ENCODE peak calls at places on chromosomes 5 and 9, in ten cellular contexts. E is CD8-positive, alpha-beta T cell; U is brain microvascular endothelial cell; Z is CD4-positive, alpha-beta memory T cell; A is dorsolateral prefrontal cortex; F is Peyer's patch; H is tibial artery; X is body of pancreas; W is Panc1; S is uterus. B is an unnamed sample.

GRCh38 chr5:167096816-167097215 is 1194.6 kb upstream of the WWC1 start:
- DNase-seq in H (no peak), W (no peak), E (no peak), F (no peak), X (no peak), U (no peak), A (no peak), Z (no peak), S (no peak), B (no peak)

GRCh38 chr9:137828527-137829259 is 48.9 kb upstream of the CACNA1B start:
- DNase-seq in F (no peak), Z (no peak), H (no peak), U (no peak), X (no peak), E (no peak), S (no peak), A (no peak), W (no peak), B (no peak)

GRCh38 chr5:145925353-145925752 is 11.0 kb upstream of the SH3RF2 start:
- DNase-seq in A (no peak), X (no peak), Z (no peak), W (no peak), F (no peak), H (no peak), U (peak; percentile 74), E (no peak), S (no peak), B (no peak)

GRCh38 chr5:83473344-83474169 is 2.0 kb downstream of the VCAN start:
- DNase-seq in H (peak; percentile 98), E (peak; percentile 51), X (peak; percentile 79), W (peak; percentile 63), Z (peak; percentile 42), U (peak; percentile 98), S (peak; percentile 93), A (peak; percentile 83), F (peak; percentile 25), B (peak; percentile 93)

GRCh38 chr5:174409971-174410370 is 314.4 kb upstream of the MSX2 start:
- DNase-seq in Z (no peak), E (no peak), W (no peak), A (no peak), U (no peak), F (no peak), H (no peak), S (no peak), X (no peak), B (no peak)

GRCh38 chr5:173689171-173689676 is 72.8 kb upstream of the BOD1 start:
- DNase-seq in U (no peak), W (no peak), E (no peak), A (no peak), X (peak; percentile 88), H (no peak), F (no peak), Z (no peak), S (no peak), B (no peak)

GRCh38 chr5:83265318-83265717 is 188.0 kb downstream of the XRCC4 start:
- DNase-seq in U (peak; percentile 59), A (no peak), S (no peak), W (peak; percentile 5), Z (no peak), F (no peak), H (no peak), X (peak; percentile 61), E (no peak), B (no peak)

GRCh38 chr5:126490167-126490937 is 67.1 kb downstream of the GRAMD2B start:
- DNase-seq in S (peak; percentile 55), F (no peak), E (no peak), U (no peak), Z (no peak), W (no peak), A (peak; percentile 51), H (no peak), X (no peak), B (no peak)

GRCh38 chr5:173454381-173454763 is 126.2 kb upstream of the STC2 start:
- DNase-seq in U (peak; percentile 89), E (no peak), Z (no peak), H (no peak), W (no peak), A (no peak), F (no peak), X (no peak), S (no peak), B (no peak)

GRCh38 chr9:134374301-134375010 is 48.2 kb downstream of the RXRA start:
- DNase-seq in X (peak; percentile 86), S (peak; percentile 41), H (no peak), A (no peak), E (no peak), U (no peak), F (no peak), W (no peak), Z (no peak), B (no peak)

GRCh38 chr5:151157426-151158286 is at the start of gene ANXA6:
- DNase-seq in W (no peak), E (peak; percentile 80), H (peak; percentile 94), X (peak; percentile 90), A (peak; percentile 88), S (peak; percentile 85), U (peak; percentile 72), F (peak; percentile 82), Z (peak; percentile 67), B (peak; percentile 55)

GRCh38 chr9:131273791-131274673 is 2.3 kb downstream of the FAM78A start:
- DNase-seq in W (no peak), E (peak; percentile 62), H (no peak), X (no peak), F (peak; percentile 45), S (no peak), Z (no peak), A (no peak), U (no peak), B (no peak)

GRCh38 chr5:60521379-60522298 is 178.3 kb downstream of the DEPDC1B start:
- DNase-seq in W (no peak), A (no peak), H (no peak), F (no peak), X (no peak), E (no peak), S (no peak), U (no peak), Z (no peak), B (no peak)
- H3K27ac ChIP-seq in W (no peak overlapping the region), A (no peak overlapping the region), H (peak overlapping the region; percentile 73), F (no peak overlapping the region), X (no peak overlapping the region), E (no peak overlapping the region), S (peak overlapping the region; percentile 63), U (no peak overlapping the region), Z (no peak overlapping the region), B (peak overlapping the region; percentile 90)

DNA sequence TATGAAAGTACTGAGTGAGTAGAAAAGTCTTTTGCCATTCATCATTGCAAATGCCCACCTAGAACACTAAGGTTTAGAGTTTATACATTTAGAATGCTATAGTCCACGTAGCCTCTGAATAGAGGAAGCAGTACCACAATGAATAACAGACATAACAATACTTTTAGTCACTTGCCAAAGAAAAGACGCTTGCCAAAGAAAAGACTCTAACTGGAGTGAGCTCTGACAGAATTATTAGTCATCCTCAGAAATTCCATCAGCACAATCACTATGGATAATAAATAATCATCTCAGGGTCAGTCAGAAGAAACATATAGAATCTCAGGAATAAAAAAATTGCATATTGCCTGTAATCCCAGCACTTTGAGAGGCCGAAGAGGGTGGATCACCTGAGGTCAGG is 168.5 kb upstream of the TARS1 start:
- DNase-seq in S (no peak), H (no peak), E (no peak), F (no peak), A (no peak), W (peak; percentile 86), X (no peak), Z (no peak), U (peak; percentile 73), B (no peak)
- H3K27ac ChIP-seq in S (no peak overlapping the region), H (no peak overlapping the region), E (no peak overlapping the region), F (no peak overlapping the region), A (no peak overlapping the region), W (no peak overlapping the region), X (no peak overlapping the region), Z (no peak overlapping the region), U (peak overlapping the region; percentile 89), B (no peak overlapping the region)

DNA sequence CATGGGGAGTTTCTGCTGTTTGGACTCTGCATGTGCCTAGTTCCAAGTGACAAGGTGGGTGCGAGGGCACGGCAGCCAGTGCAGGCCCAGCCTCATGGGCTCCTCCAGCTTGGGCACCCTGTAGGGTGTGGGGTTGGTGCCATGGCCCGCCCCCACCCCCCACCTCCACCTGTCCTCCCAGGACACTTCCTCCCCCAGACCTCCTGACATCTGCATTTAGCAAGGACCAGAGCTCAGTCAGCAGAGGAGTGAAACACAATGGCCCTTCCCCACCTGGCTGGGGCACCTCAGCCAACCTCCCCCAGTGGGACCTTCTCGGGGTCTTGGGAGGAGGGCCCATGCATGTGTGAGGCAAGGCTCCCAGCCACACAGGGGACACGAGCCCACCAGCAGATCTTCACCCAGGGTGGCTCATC is 1.9 kb upstream of the NKD2 start:
- DNase-seq in H (peak; percentile 52), W (no peak), S (peak; percentile 8), Z (no peak), E (no peak), F (peak; percentile 1), U (no peak), A (no peak), X (no peak), B (peak; percentile 40)
- H3K27ac ChIP-seq in H (no peak overlapping the region), W (no peak overlapping the region), S (no peak overlapping the region), Z (no peak overlapping the region), E (no peak overlapping the region), F (no peak overlapping the region), U (no peak overlapping the region), A (no peak overlapping the region), X (no peak overlapping the region), B (no peak overlapping the region)

GRCh38 chr5:31059889-31060288 is 133.6 kb upstream of the CDH6 start:
- DNase-seq in X (no peak), A (no peak), H (no peak), S (no peak), F (no peak), W (no peak), U (no peak), Z (no peak), E (no peak), B (no peak)
- H3K27ac ChIP-seq in X (no peak overlapping the region), A (no peak overlapping the region), H (no peak overlapping the region), S (no peak overlapping the region), F (no peak overlapping the region), W (no peak overlapping the region), U (no peak overlapping the region), Z (no peak overlapping the region), E (no peak overlapping the region), B (no peak overlapping the region)

DNA sequence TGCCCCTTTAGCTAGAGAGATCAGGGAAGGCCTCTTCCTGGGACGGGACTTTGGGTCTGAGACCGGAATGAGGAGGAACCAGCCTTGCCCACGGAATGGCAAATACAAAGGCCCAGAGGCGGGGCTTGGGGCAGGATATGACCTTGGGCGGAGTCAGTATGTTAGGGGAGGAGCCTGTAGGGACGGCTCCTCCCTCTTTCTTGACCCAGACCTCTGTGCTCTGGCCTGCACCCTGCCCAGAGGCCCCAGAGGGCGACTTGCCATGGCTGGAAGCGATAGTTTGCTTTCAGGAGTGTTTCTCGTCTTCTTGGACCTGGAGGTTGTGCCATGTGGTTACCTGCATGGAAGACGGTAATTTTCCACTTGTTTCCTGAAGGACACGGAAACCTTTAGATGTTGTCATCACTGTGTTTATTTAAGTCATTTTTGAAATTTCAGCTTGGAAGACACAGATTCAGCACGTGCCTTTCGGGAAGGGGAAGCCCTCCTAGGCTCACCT is 85.6 kb downstream of the DAB2IP start:
- DNase-seq in W (no peak), H (no peak), U (no peak), F (no peak), A (no peak), X (peak; percentile 88), S (peak; percentile 53), E (no peak), Z (no peak), B (no peak)
- H3K27ac ChIP-seq in W (peak overlapping the region; percentile 74), H (peak overlapping the region; percentile 91), U (no peak overlapping the region), F (peak overlapping the region; percentile 88), A (peak overlapping the region; percentile 42), X (peak overlapping the region; percentile 89), S (peak overlapping the region; percentile 85), E (no peak overlapping the region), Z (no peak overlapping the region), B (peak overlapping the region; percentile 94)

GRCh38 chr5:139517683-139518564 is 35.4 kb upstream of the STING1 start:
- DNase-seq in Z (peak; percentile 86), F (peak; percentile 87), E (peak; percentile 97), X (peak; percentile 96), H (peak; percentile 94), A (peak; percentile 93), W (peak; percentile 52), S (peak; percentile 96), U (peak; percentile 79), B (peak; percentile 96)
- H3K27ac ChIP-seq in Z (peak overlapping the region; percentile 78), F (peak overlapping the region; percentile 80), E (peak overlapping the region; percentile 60), X (peak overlapping the region; percentile 86), H (peak overlapping the region; percentile 77), A (peak overlapping the region; percentile 92), W (peak overlapping the region; percentile 89), S (peak overlapping the region; percentile 89), U (peak overlapping the region; percentile 2), B (peak overlapping the region; percentile 77)